ENCODE peak calls at places on chromosome 17, in seven cellular contexts. V is breast epithelium, K is HFFc6, D is fibroblast of lung, Q is bronchial epithelial cell, G is psoas muscle, X is astrocyte of the cerebellum. M is an unnamed sample.

GRCh38 chr17:29977836-29978235 is 36.4 kb downstream of the EFCAB5 start:
- DNase-seq in G (no peak), X (no peak), V (no peak), D (peak; percentile 74), Q (peak; percentile 19), K (peak; percentile 61), M (no peak)

GRCh38 chr17:45729284-45729907 is 54.7 kb upstream of the CRHR1 start:
- DNase-seq in K (no peak), D (no peak), G (no peak), V (peak; percentile 10), Q (no peak), X (no peak), M (no peak)

GRCh38 chr17:55741353-55741700 is 9.5 kb upstream of the PCTP start:
- DNase-seq in V (no peak), D (no peak), K (no peak), X (no peak), Q (no peak), G (no peak), M (no peak)

GRCh38 chr17:38752119-38752929 is at the start of gene PSMB3:
- DNase-seq in X (peak; percentile 97), V (peak; percentile 96), K (peak; percentile 100), G (peak; percentile 96), Q (peak; percentile 99), D (peak; percentile 99), M (peak; percentile 92)

GRCh38 chr17:66778531-66778930 is 56.4 kb upstream of the CACNG5 start:
- DNase-seq in Q (no peak), D (no peak), V (no peak), X (no peak), G (no peak), K (no peak), M (no peak)

GRCh38 chr17:45123930-45124796 is 8.2 kb downstream of the PLCD3 start:
- DNase-seq in D (peak; percentile 94), X (peak; percentile 65), G (peak; percentile 80), K (peak; percentile 81), Q (peak; percentile 84), V (no peak), M (no peak)

GRCh38 chr17:48037036-48037881 is at the start of gene COPZ2:
- DNase-seq in Q (no peak), G (peak; percentile 78), D (peak; percentile 48), K (peak; percentile 62), X (no peak), V (peak; percentile 68), M (peak; percentile 68)

GRCh38 chr17:57544381-57544780 is 200.7 kb downstream of the CCDC182 start:
- DNase-seq in G (no peak), D (no peak), Q (no peak), V (no peak), X (no peak), K (no peak), M (no peak)

GRCh38 chr17:44356241-44356640 is 7.4 kb downstream of the FAM171A2 start:
- DNase-seq in X (no peak), Q (no peak), K (no peak), D (no peak), G (no peak), V (no peak), M (no peak)

GRCh38 chr17:30323262-30323894 is 10.5 kb downstream of the TMIGD1 start:
- DNase-seq in Q (no peak), K (no peak), D (no peak), V (no peak), G (no peak), X (peak; percentile 18), M (no peak)

GRCh38 chr17:6110592-6110991 is 40.4 kb downstream of the WSCD1 start:
- DNase-seq in Q (peak; percentile 8), K (no peak), D (peak; percentile 38), X (peak; percentile 3), V (no peak), G (no peak), M (no peak)

GRCh38 chr17:8598913-8599312 is 31.6 kb downstream of the MYH10 start:
- DNase-seq in V (no peak), K (no peak), X (no peak), D (no peak), G (no peak), Q (no peak), M (no peak)

GRCh38 chr17:72338847-72339790 is 218.3 kb downstream of the SOX9 start:
- DNase-seq in V (no peak), X (peak; percentile 90), Q (peak; percentile 79), D (peak; percentile 99), K (peak; percentile 96), G (no peak), M (no peak)

GRCh38 chr17:21211825-21212479 is 2.0 kb downstream of the TMEM11 start:
- DNase-seq in D (no peak), X (no peak), V (no peak), G (no peak), Q (peak; percentile 30), K (no peak), M (no peak)

GRCh38 chr17:73749337-73749807 is 105.1 kb upstream of the SDK2 start:
- DNase-seq in V (no peak), K (no peak), D (no peak), Q (peak; percentile 45), G (no peak), X (no peak), M (no peak)

GRCh38 chr17:16915752-16916556 is 56.0 kb downstream of the TNFRSF13B start:
- DNase-seq in X (no peak), V (peak; percentile 52), D (peak; percentile 29), K (peak; percentile 28), G (no peak), Q (peak; percentile 50), M (peak; percentile 65)

GRCh38 chr17:15463363-15463762 is 4.1 kb downstream of the CDRT4 start:
- DNase-seq in Q (peak; percentile 16), G (peak; percentile 32), D (peak; percentile 93), K (peak; percentile 77), X (peak; percentile 83), V (no peak), M (peak; percentile 24)

GRCh38 chr17:56908061-56908542 is 5.7 kb downstream of the TRIM25 start:
- DNase-seq in G (peak; percentile 62), X (no peak), K (no peak), V (no peak), D (no peak), Q (no peak), M (no peak)

GRCh38 chr17:4849011-4849536 is 15.9 kb downstream of the MINK1 start:
- DNase-seq in D (no peak), X (no peak), K (peak; percentile 58), Q (peak; percentile 90), V (no peak), G (no peak), M (no peak)

GRCh38 chr17:4204676-4205075 is 59.1 kb downstream of the ANKFY1 start:
- DNase-seq in V (no peak), G (peak; percentile 56), Q (no peak), D (peak; percentile 96), X (peak; percentile 82), K (peak; percentile 95), M (no peak)

GRCh38 chr17:35082073-35082657 is 18.7 kb upstream of the RFFL start:
- DNase-seq in X (peak; percentile 51), K (peak; percentile 84), G (no peak), D (peak; percentile 90), V (no peak), Q (peak; percentile 92), M (no peak)

GRCh38 chr17:41645371-41646063 is 21.1 kb upstream of the KRT17 start:
- DNase-seq in X (no peak), D (peak; percentile 69), G (no peak), Q (peak; percentile 86), V (no peak), K (peak; percentile 43), M (no peak)

GRCh38 chr17:49454050-49454449 is 39.4 kb upstream of the PHB1 start:
- DNase-seq in D (peak; percentile 62), G (no peak), Q (no peak), V (no peak), K (peak; percentile 7), X (no peak), M (no peak)

GRCh38 chr17:37089998-37090397 is 141.2 kb downstream of the AATF start:
- DNase-seq in G (no peak), V (no peak), D (no peak), K (no peak), X (no peak), Q (no peak), M (no peak)

GRCh38 chr17:43814714-43815113 is 18.2 kb downstream of the MPP3 start:
- DNase-seq in K (peak; percentile 54), V (no peak), X (peak; percentile 32), Q (peak; percentile 73), G (no peak), D (peak; percentile 74), M (no peak)

GRCh38 chr17:58365185-58365979 is 13.4 kb upstream of the SUPT4H1 start:
- DNase-seq in V (no peak), G (no peak), D (no peak), Q (no peak), X (no peak), K (no peak), M (no peak)

GRCh38 chr17:75109407-75110236 is at the start of gene ARMC7:
- DNase-seq in V (peak; percentile 88), X (no peak), Q (peak; percentile 67), G (peak; percentile 88), K (peak; percentile 78), D (peak; percentile 72), M (peak; percentile 94)

GRCh38 chr17:6936370-6937028 is 59.4 kb upstream of the ALOX12 start:
- DNase-seq in D (peak; percentile 24), V (no peak), X (no peak), G (no peak), Q (no peak), K (peak; percentile 50), M (no peak)

GRCh38 chr17:7886227-7887037 is 2.2 kb upstream of the CHD3 start:
- DNase-seq in D (peak; percentile 22), K (no peak), Q (peak; percentile 23), V (no peak), X (no peak), G (no peak), M (peak; percentile 43)

GRCh38 chr17:80894439-80894721 is 97.3 kb upstream of the CHMP6 start:
- DNase-seq in Q (no peak), K (no peak), D (no peak), V (no peak), X (no peak), G (no peak), M (no peak)
- TF ChIP-seq CTCF in Q (peak; percentile 5), K (peak; percentile 27), D (peak; percentile 17), V (no peak), X (peak; percentile 28), G (no peak), M (no peak)

DNA sequence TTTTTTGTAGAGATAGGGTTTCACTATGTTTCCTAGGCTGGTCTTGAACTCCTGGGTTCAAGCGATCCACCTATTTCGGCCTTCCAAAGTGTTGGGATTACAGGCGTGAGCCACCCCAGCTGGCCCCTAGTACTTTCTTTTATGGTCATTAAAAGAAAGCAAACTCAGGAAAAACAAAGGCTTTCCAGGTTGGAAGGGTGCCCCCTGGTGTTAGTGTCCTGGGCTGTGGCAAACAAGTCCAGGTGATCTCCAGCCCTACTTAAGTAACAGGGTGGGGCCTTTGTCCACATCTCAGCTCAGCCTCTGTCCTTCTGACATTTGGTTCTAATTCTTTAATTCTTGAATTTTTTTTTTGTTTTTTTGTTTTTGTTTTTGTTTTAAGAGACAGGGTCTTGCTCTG is 6.9 kb downstream of the IGFBP4 start:
- DNase-seq in D (no peak), K (no peak), G (no peak), V (no peak), Q (peak; percentile 50), X (no peak), M (peak; percentile 31)
- TF ChIP-seq CTCF in D (peak; percentile 55), K (peak; percentile 82), G (peak; percentile 24), V (peak; percentile 30), Q (peak; percentile 68), X (peak; percentile 54), M (peak; percentile 29)

GRCh38 chr17:51585514-51586104 is 325.3 kb downstream of the UTP18 start:
- DNase-seq in K (no peak), D (no peak), V (no peak), G (no peak), Q (peak; percentile 17), X (no peak), M (peak; percentile 43)
- TF ChIP-seq CTCF in K (peak; percentile 23), D (no peak), V (peak; percentile 46), G (peak; percentile 54), Q (peak; percentile 56), X (peak; percentile 23), M (peak; percentile 57)

GRCh38 chr17:19369846-19370492 is 7.4 kb upstream of the B9D1 start:
- DNase-seq in D (no peak), Q (no peak), X (no peak), K (no peak), G (no peak), V (no peak), M (no peak)
- TF ChIP-seq CTCF in D (no peak), Q (no peak), X (no peak), K (no peak), G (no peak), V (no peak), M (no peak)

M was measured in nephron progenitor cell.